ENCODE peak calls at places on chromosomes 7 and 10, in six cellular contexts. One of them, this sample, is unnamed.

GRCh38 chr7:113774182-113774807 is 144.5 kb downstream of the PPP1R3A start:
- DNase-seq in H9: no peak
- DNase-seq in SK-N-SH: peak; percentile 21
- DNase-seq in esophagus squamous epithelium: no peak
- DNase-seq in KG1: no peak
- DNase-seq in BJ: peak; percentile 0
- DNase-seq in this sample: no peak

GRCh38 chr10:60446070-60446833 is 56.6 kb upstream of the ANK3 start:
- DNase-seq in BJ: no peak
- DNase-seq in H9: no peak
- DNase-seq in KG1: no peak
- DNase-seq in esophagus squamous epithelium: no peak
- DNase-seq in SK-N-SH: no peak
- DNase-seq in this sample: no peak

GRCh38 chr7:17362439-17363095 is 64.1 kb downstream of the AHR start:
- DNase-seq in KG1: no peak
- DNase-seq in BJ: no peak
- DNase-seq in H9: no peak
- DNase-seq in esophagus squamous epithelium: no peak
- DNase-seq in SK-N-SH: peak; percentile 5
- DNase-seq in this sample: no peak

GRCh38 chr10:114779803-114780609 is 41.6 kb upstream of the FHIP2A start:
- DNase-seq in SK-N-SH: no peak
- DNase-seq in esophagus squamous epithelium: no peak
- DNase-seq in H9: no peak
- DNase-seq in BJ: peak; percentile 96
- DNase-seq in KG1: no peak
- DNase-seq in this sample: no peak

GRCh38 chr7:147829021-147829420 is 761.5 kb upstream of the C7orf33 start:
- DNase-seq in SK-N-SH: no peak
- DNase-seq in esophagus squamous epithelium: no peak
- DNase-seq in BJ: no peak
- DNase-seq in H9: no peak
- DNase-seq in KG1: no peak
- DNase-seq in this sample: no peak

GRCh38 chr7:81004098-81004497 is 85.2 kb upstream of the SEMA3C start:
- DNase-seq in BJ: no peak
- DNase-seq in H9: no peak
- DNase-seq in SK-N-SH: no peak
- DNase-seq in KG1: no peak
- DNase-seq in esophagus squamous epithelium: no peak
- DNase-seq in this sample: no peak

GRCh38 chr7:4738711-4739527 is 36.5 kb upstream of the AP5Z1 start:
- DNase-seq in KG1: no peak
- DNase-seq in esophagus squamous epithelium: no peak
- DNase-seq in BJ: no peak
- DNase-seq in H9: peak; percentile 80
- DNase-seq in SK-N-SH: peak; percentile 87
- DNase-seq in this sample: no peak

GRCh38 chr10:62491597-62491996 is 117.4 kb downstream of the ZNF365 start:
- DNase-seq in BJ: no peak
- DNase-seq in H9: no peak
- DNase-seq in esophagus squamous epithelium: no peak
- DNase-seq in KG1: no peak
- DNase-seq in SK-N-SH: no peak
- DNase-seq in this sample: no peak

GRCh38 chr10:80184291-80184690 is 21.0 kb downstream of the ANXA11 start:
- DNase-seq in esophagus squamous epithelium: no peak
- DNase-seq in SK-N-SH: no peak
- DNase-seq in BJ: no peak
- DNase-seq in KG1: no peak
- DNase-seq in H9: no peak
- DNase-seq in this sample: no peak